ENCODE peak calls at places on chromosomes 1 and 21, in seven cellular contexts. G is glutamatergic neuron; F is neural crest cell; X is CD4-positive, alpha-beta T cell; N is MM.1S; V is lower leg skin; W is thyroid gland. K is an unnamed sample.

GRCh38 chr1:172588296-172589291 is 55.6 kb downstream of the SUCO start:
- DNase-seq in F (no peak), X (no peak), V (no peak), G (no peak), W (no peak), N (no peak), K (no peak)

GRCh38 chr1:183126528-183126927 is 59.5 kb upstream of the LAMC2 start:
- DNase-seq in X (no peak), N (no peak), V (no peak), G (no peak), W (no peak), F (no peak), K (no peak)

GRCh38 chr1:179976970-179977651 is 22.5 kb downstream of the CEP350 start:
- DNase-seq in N (no peak), F (no peak), G (no peak), X (no peak), W (no peak), V (no peak), K (no peak)

GRCh38 chr1:198520524-198521254 is 19.8 kb downstream of the ATP6V1G3 start:
- DNase-seq in F (no peak), N (peak; percentile 60), W (no peak), X (no peak), V (no peak), G (no peak), K (peak; percentile 39)

GRCh38 chr1:17744666-17745563 is 10.2 kb upstream of the ACTL8 start:
- DNase-seq in W (no peak), V (no peak), F (no peak), X (no peak), N (no peak), G (no peak), K (no peak)

GRCh38 chr1:11279630-11280029 is 6.6 kb downstream of the UBIAD1 start:
- DNase-seq in G (no peak), W (no peak), F (no peak), X (no peak), V (no peak), N (no peak), K (no peak)

GRCh38 chr1:211738709-211739301 is 63.4 kb upstream of the NEK2 start:
- DNase-seq in G (no peak), N (peak; percentile 44), F (no peak), W (peak; percentile 40), V (no peak), X (no peak), K (no peak)

GRCh38 chr1:154474802-154475201 is 27.2 kb upstream of the TDRD10 start:
- DNase-seq in X (no peak), G (no peak), N (peak; percentile 3), F (no peak), W (peak; percentile 68), V (peak; percentile 75), K (no peak)

GRCh38 chr1:92804721-92805169 is 19.8 kb upstream of the EVI5 start:
- DNase-seq in G (no peak), F (peak; percentile 3), W (peak; percentile 82), X (no peak), N (peak; percentile 36), V (peak; percentile 87), K (peak; percentile 45)

GRCh38 chr1:12499574-12500245 is 118.3 kb downstream of the DHRS3 start:
- DNase-seq in X (no peak), F (no peak), N (no peak), G (no peak), W (no peak), V (no peak), K (no peak)

GRCh38 chr1:18711003-18711402 is 80.4 kb downstream of the PAX7 start:
- DNase-seq in F (no peak), X (no peak), V (no peak), N (no peak), W (no peak), G (no peak), K (no peak)

GRCh38 chr1:29698033-29698432 is 461.7 kb downstream of the PTPRU start:
- DNase-seq in W (no peak), X (no peak), N (no peak), V (no peak), F (peak; percentile 65), G (peak; percentile 85), K (no peak)

GRCh38 chr1:221697924-221698425 is 43.9 kb downstream of the DUSP10 start:
- DNase-seq in F (no peak), N (no peak), W (no peak), G (no peak), X (no peak), V (no peak), K (no peak)

GRCh38 chr1:99843760-99844159 is 6.4 kb upstream of the AGL start:
- DNase-seq in F (no peak), X (no peak), W (no peak), G (no peak), N (no peak), V (no peak), K (no peak)

GRCh38 chr1:227946624-227947424 is 908 bp downstream of the WNT9A start:
- DNase-seq in W (peak; percentile 93), X (no peak), G (peak; percentile 88), F (peak; percentile 61), N (peak; percentile 66), V (peak; percentile 94), K (peak; percentile 91)

GRCh38 chr1:29767088-29767685 is 530.9 kb downstream of the PTPRU start:
- DNase-seq in F (no peak), G (no peak), V (peak; percentile 64), X (no peak), W (no peak), N (no peak), K (no peak)

GRCh38 chr1:211788626-211789025 is 41.9 kb downstream of the LPGAT1 start:
- DNase-seq in V (no peak), G (no peak), F (no peak), N (no peak), X (no peak), W (no peak), K (no peak)

GRCh38 chr1:1390675-1391074 is 8.5 kb downstream of the CCNL2 start:
- DNase-seq in F (no peak), G (no peak), X (no peak), V (no peak), N (no peak), W (no peak), K (no peak)

GRCh38 chr1:230493264-230493663 is 67.1 kb upstream of the PGBD5 start:
- DNase-seq in N (peak; percentile 86), X (no peak), W (no peak), V (no peak), G (no peak), F (no peak), K (no peak)

GRCh38 chr21:43989401-43989800 is 22.7 kb upstream of the TRAPPC10 start:
- DNase-seq in V (no peak), G (no peak), F (no peak), N (no peak), X (no peak), W (no peak), K (no peak)

GRCh38 chr1:114551400-114551799 is 30.0 kb downstream of the BCAS2 start:
- DNase-seq in G (no peak), N (no peak), X (no peak), W (no peak), F (no peak), V (no peak), K (no peak)

GRCh38 chr1:151716771-151717631 is at the start of gene CELF3:
- DNase-seq in G (peak; percentile 87), W (no peak), N (peak; percentile 14), X (no peak), F (peak; percentile 46), V (no peak), K (no peak)

GRCh38 chr1:14855278-14855677 is 256.8 kb downstream of the KAZN start:
- DNase-seq in X (no peak), V (no peak), W (no peak), F (no peak), N (no peak), G (no peak), K (no peak)

GRCh38 chr21:27108228-27108627 is 141.3 kb upstream of the ADAMTS5 start:
- DNase-seq in X (no peak), V (no peak), G (no peak), F (no peak), W (no peak), N (no peak), K (no peak)

GRCh38 chr1:190436615-190437014 is 41.0 kb downstream of the BRINP3 start:
- DNase-seq in W (no peak), F (no peak), N (peak; percentile 58), X (no peak), V (no peak), G (no peak), K (peak; percentile 2)
- TF ChIP-seq CTCF in W (no peak), F (peak; percentile 62), N (peak; percentile 52), X (no peak), V (no peak), G (no peak), K (no peak)

DNA sequence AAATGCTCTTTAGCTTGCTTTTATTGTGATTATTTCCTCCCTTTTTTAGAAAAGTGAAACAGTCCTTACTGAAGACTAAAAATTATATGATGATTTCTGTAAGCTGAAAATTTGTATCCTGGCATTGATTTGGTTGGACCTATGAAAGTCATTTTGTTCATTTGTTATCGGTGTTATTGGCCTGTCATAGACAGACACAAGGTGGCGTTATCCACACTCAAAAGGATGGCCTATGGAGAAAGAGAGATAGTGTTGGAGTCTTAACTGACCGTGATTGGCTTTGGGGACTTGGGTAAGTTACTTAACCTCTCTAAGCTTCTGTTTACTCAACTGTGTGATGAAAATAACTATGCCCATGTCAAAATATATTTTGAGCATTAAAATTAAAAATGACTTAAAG is 203.6 kb upstream of the CHODL start:
- DNase-seq in G (no peak), F (no peak), X (no peak), W (no peak), N (peak; percentile 76), V (no peak), K (peak; percentile 1)
- TF ChIP-seq CTCF in G (no peak), F (peak; percentile 62), X (no peak), W (no peak), N (peak; percentile 81), V (no peak), K (peak; percentile 21)

DNA sequence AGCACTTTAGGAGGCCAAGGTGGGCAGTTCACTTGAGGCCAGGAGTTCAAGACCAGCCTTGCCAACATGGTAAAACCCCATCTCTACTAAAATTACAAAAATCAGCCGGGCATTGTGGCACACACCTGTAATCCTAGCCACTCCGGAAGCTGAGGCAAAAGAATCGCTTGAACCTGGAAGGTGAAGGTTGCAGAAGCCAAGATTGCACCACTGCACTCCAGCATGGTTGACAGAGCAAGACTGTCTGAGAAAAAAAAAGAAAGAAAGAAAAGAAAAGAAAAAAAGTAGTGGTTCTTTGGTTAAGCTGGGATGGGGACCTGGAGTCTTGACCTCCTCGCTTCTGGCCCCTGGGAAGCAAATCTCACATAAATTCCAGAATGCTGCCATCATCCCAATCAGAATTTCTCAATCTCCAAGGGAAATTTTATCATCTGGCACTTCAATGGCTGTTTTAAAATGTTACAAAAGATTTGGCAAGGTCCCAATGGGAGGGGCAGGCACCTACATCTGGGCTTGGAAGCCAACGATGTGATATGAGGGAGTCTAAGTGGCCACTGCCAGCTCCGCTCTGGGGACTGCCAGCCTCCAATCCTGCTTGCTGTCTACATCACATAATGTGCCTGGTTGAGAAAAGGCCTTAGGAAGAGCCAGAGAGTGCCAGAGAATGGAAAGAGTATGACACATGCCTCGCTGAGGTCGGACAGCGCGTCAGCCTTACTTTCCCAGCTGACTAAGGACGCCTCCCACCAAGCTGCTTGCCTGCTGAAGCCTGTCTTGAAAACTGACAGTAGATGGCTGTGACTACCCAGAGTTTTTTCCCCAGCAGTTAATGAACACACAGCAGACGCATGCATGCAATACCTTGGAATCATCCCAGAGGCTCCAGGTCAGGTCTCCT is 42.1 kb upstream of the SRP9 start:
- DNase-seq in V (peak; percentile 92), W (peak; percentile 57), N (no peak), G (no peak), X (no peak), F (no peak), K (no peak)
- TF ChIP-seq CTCF in V (no peak), W (no peak), N (no peak), G (no peak), X (no peak), F (no peak), K (no peak)

GRCh38 chr1:47931395-47931794 is 65.8 kb downstream of the TRABD2B start:
- DNase-seq in N (peak; percentile 19), G (no peak), F (no peak), V (no peak), X (no peak), W (peak; percentile 4), K (no peak)
- TF ChIP-seq CTCF in N (peak; percentile 21), G (no peak), F (no peak), V (no peak), X (no peak), W (no peak), K (no peak)